ENCODE peak calls at places on chromosomes 1 and 21, in six cellular contexts. U, Y, W, Q, V and O are unnamed samples.

GRCh38 chr1:87140831-87141540 is 187.7 kb upstream of the LMO4 start:
- DNase-seq in W (peak; percentile 61), Q (no peak), Y (no peak), U (no peak), V (no peak), O (no peak)

GRCh38 chr21:42221581-42222345 is 2.8 kb downstream of the ABCG1 start:
- DNase-seq in W (peak; percentile 76), Q (no peak), Y (no peak), V (no peak), U (peak; percentile 34), O (no peak)

GRCh38 chr1:43435146-43436145 is 18.3 kb downstream of the HYI start:
- DNase-seq in Q (no peak), W (peak; percentile 38), V (no peak), Y (peak; percentile 47), U (peak; percentile 56), O (no peak)

GRCh38 chr21:36039861-36040260 is 20.5 kb downstream of the SETD4 start:
- DNase-seq in Q (no peak), U (no peak), Y (no peak), V (no peak), W (no peak), O (no peak)

GRCh38 chr1:9028921-9029715 is 2.9 kb upstream of the SLC2A7 start:
- DNase-seq in Y (no peak), U (no peak), W (peak; percentile 15), V (no peak), Q (no peak), O (no peak)

GRCh38 chr1:85707267-85707989 is 805 bp downstream of the ZNHIT6 start:
- DNase-seq in U (no peak), V (no peak), Y (no peak), W (peak; percentile 7), Q (no peak), O (no peak)

GRCh38 chr21:17185685-17186084 is 327.2 kb upstream of the CXADR start:
- DNase-seq in Q (no peak), V (no peak), W (no peak), U (no peak), Y (no peak), O (no peak)

GRCh38 chr21:31279214-31279613 is 64.8 kb downstream of the TIAM1 start:
- DNase-seq in U (no peak), V (no peak), W (no peak), Y (no peak), Q (no peak), O (no peak)

GRCh38 chr1:1341549-1342021 is 7.6 kb downstream of the DVL1 start:
- DNase-seq in W (no peak), Y (no peak), V (no peak), U (no peak), Q (no peak), O (no peak)

GRCh38 chr1:80392529-80392928 is 1386.0 kb upstream of the ADGRL4 start:
- DNase-seq in U (no peak), Y (no peak), Q (no peak), V (no peak), W (no peak), O (no peak)

GRCh38 chr1:230186003-230186863 is 119.2 kb downstream of the GALNT2 start:
- DNase-seq in V (no peak), Q (no peak), U (peak; percentile 37), Y (peak; percentile 75), W (peak; percentile 91), O (no peak)

GRCh38 chr21:44917446-44918106 is 3.1 kb downstream of the ITGB2 start:
- DNase-seq in U (no peak), V (no peak), Y (no peak), W (no peak), Q (no peak), O (no peak)

GRCh38 chr1:12179111-12179519 is 12.3 kb downstream of the TNFRSF1B start:
- DNase-seq in U (no peak), W (peak; percentile 85), V (no peak), Y (no peak), Q (no peak), O (no peak)

GRCh38 chr1:161872506-161872905 is 106.4 kb downstream of the ATF6 start:
- DNase-seq in Y (no peak), U (no peak), V (no peak), W (no peak), Q (no peak), O (no peak)

GRCh38 chr1:179298952-179299351 is 5.4 kb downstream of the SOAT1 start:
- DNase-seq in V (no peak), Y (no peak), W (no peak), U (no peak), Q (no peak), O (no peak)

GRCh38 chr1:9280015-9280860 is 12.5 kb upstream of the SPSB1 start:
- DNase-seq in V (no peak), W (peak; percentile 95), Q (peak; percentile 28), U (no peak), Y (peak; percentile 43), O (no peak)

GRCh38 chr1:33050221-33051076 is 13.8 kb upstream of the AK2 start:
- DNase-seq in U (no peak), V (no peak), W (peak; percentile 88), Y (peak; percentile 23), Q (no peak), O (no peak)

GRCh38 chr1:11929849-11930248 is 3.6 kb upstream of the KIAA2013 start:
- DNase-seq in U (no peak), V (no peak), W (no peak), Y (no peak), Q (peak; percentile 35), O (no peak)

GRCh38 chr1:54882483-54882882 is 4.5 kb downstream of the DHCR24 start:
- DNase-seq in Y (no peak), Q (no peak), W (peak; percentile 39), V (no peak), U (no peak), O (no peak)

GRCh38 chr1:11692899-11693590 is 1.5 kb downstream of the DRAXIN start:
- DNase-seq in Q (no peak), W (peak; percentile 87), V (no peak), Y (no peak), U (no peak), O (no peak)

GRCh38 chr1:50967416-50968020 is 2.5 kb upstream of the CDKN2C start:
- DNase-seq in U (no peak), V (no peak), Y (no peak), W (no peak), Q (no peak), O (no peak)

GRCh38 chr21:29315155-29315749 is 16.5 kb downstream of the BACH1 start:
- DNase-seq in W (no peak), Q (no peak), Y (peak; percentile 19), U (no peak), V (no peak), O (no peak)

GRCh38 chr1:17958704-17959103 is 148.9 kb upstream of the IGSF21 start:
- DNase-seq in V (no peak), Y (no peak), U (no peak), Q (no peak), W (no peak), O (no peak)

GRCh38 chr1:223756002-223756775 is 43.9 kb downstream of the CAPN2 start:
- DNase-seq in Q (no peak), W (no peak), V (peak; percentile 69), U (no peak), Y (no peak), O (no peak)

GRCh38 chr1:241240084-241240483 is 116.9 kb downstream of the RGS7 start:
- DNase-seq in Y (no peak), V (no peak), Q (no peak), W (no peak), U (no peak), O (no peak)

GRCh38 chr1:15145327-15145726 is 8.2 kb upstream of the TMEM51 start:
- DNase-seq in V (no peak), Q (no peak), U (no peak), Y (no peak), W (no peak), O (no peak)

GRCh38 chr21:28261291-28261690 is 731.4 kb downstream of the LTN1 start:
- DNase-seq in V (no peak), Y (no peak), Q (no peak), U (no peak), W (peak; percentile 11), O (no peak)